ENCODE peak calls at places on chromosome 12, in six cellular contexts. G, X, P, W, Z and E are unnamed samples.

GRCh38 chr12:54370218-54370730 is 6.0 kb upstream of the GPR84 start:
- DNase-seq in W (peak; percentile 78), X (peak; percentile 79), P (peak; percentile 59), Z (peak; percentile 90), G (peak; percentile 92), E (peak; percentile 80)

GRCh38 chr12:81644503-81644902 is 114.6 kb downstream of the PPFIA2 start:
- DNase-seq in P (no peak), G (no peak), X (no peak), W (no peak), Z (peak; percentile 42), E (no peak)

GRCh38 chr12:97960225-97960624 is 497.6 kb downstream of the RMST start:
- DNase-seq in X (no peak), P (no peak), Z (no peak), G (no peak), W (no peak), E (no peak)

GRCh38 chr12:52183544-52183910 is 8.3 kb downstream of the KRT80 start:
- DNase-seq in G (no peak), W (no peak), P (no peak), X (no peak), Z (no peak), E (no peak)

GRCh38 chr12:42921741-42922511 is 332.4 kb upstream of the PRICKLE1 start:
- DNase-seq in G (no peak), W (no peak), X (no peak), P (no peak), Z (peak; percentile 18), E (no peak)

GRCh38 chr12:77540097-77540496 is 290.6 kb upstream of the NAV3 start:
- DNase-seq in G (no peak), Z (no peak), W (no peak), X (no peak), P (no peak), E (no peak)

GRCh38 chr12:89707623-89707991 is 1.0 kb downstream of the ATP2B1 start:
- DNase-seq in Z (no peak), X (peak; percentile 34), G (no peak), P (peak; percentile 24), W (no peak), E (peak; percentile 24)

GRCh38 chr12:2877047-2877958 is at the start of the genes FOXM1 and RHNO1:
- DNase-seq in W (peak; percentile 96), X (peak; percentile 93), G (peak; percentile 95), P (peak; percentile 92), Z (peak; percentile 93), E (peak; percentile 95)

GRCh38 chr12:41211466-41211865 is 23.3 kb downstream of the PDZRN4 start:
- DNase-seq in W (no peak), G (no peak), Z (no peak), X (no peak), P (no peak), E (no peak)

GRCh38 chr12:2628401-2628800 is 166.4 kb upstream of the FKBP4 start:
- DNase-seq in P (no peak), Z (no peak), G (no peak), X (peak; percentile 41), W (no peak), E (no peak)

GRCh38 chr12:128178971-128179370 is 88.0 kb upstream of the TMEM132C start:
- DNase-seq in X (no peak), Z (no peak), P (peak; percentile 9), G (no peak), W (no peak), E (no peak)

GRCh38 chr12:54549774-54550451 is 512 bp downstream of the PDE1B start:
- DNase-seq in W (no peak), P (no peak), X (no peak), Z (no peak), G (peak; percentile 69), E (peak; percentile 10)

GRCh38 chr12:116432321-116432750 is 126.8 kb upstream of the MAP1LC3B2 start:
- DNase-seq in X (no peak), Z (no peak), W (no peak), P (no peak), G (peak; percentile 83), E (no peak)

GRCh38 chr12:128938886-128939285 is 85.6 kb downstream of the GLT1D1 start:
- DNase-seq in P (no peak), Z (no peak), W (no peak), G (no peak), X (no peak), E (no peak)

GRCh38 chr12:89073027-89073398 is 279.3 kb downstream of the DUSP6 start:
- DNase-seq in G (no peak), Z (no peak), P (no peak), W (no peak), X (no peak), E (no peak)

GRCh38 chr12:54993181-54993835 is 8.7 kb upstream of the TESPA1 start:
- DNase-seq in X (peak; percentile 36), P (peak; percentile 73), W (peak; percentile 73), G (no peak), Z (peak; percentile 75), E (no peak)

GRCh38 chr12:120692524-120693033 is 5.6 kb downstream of the MLEC start:
- DNase-seq in G (no peak), X (no peak), Z (peak; percentile 89), W (no peak), P (no peak), E (no peak)

GRCh38 chr12:24561411-24561871 is 387.5 kb downstream of the BCAT1 start:
- DNase-seq in P (peak; percentile 27), W (no peak), G (peak; percentile 64), Z (no peak), X (peak; percentile 10), E (no peak)

GRCh38 chr12:24560867-24561266 is 388.0 kb downstream of the BCAT1 start:
- DNase-seq in Z (no peak), P (no peak), G (no peak), X (no peak), W (no peak), E (no peak)

GRCh38 chr12:24561882-24562760 is 386.8 kb downstream of the BCAT1 start:
- DNase-seq in G (peak; percentile 84), Z (peak; percentile 15), P (peak; percentile 73), W (peak; percentile 72), X (peak; percentile 39), E (peak; percentile 69)

GRCh38 chr12:24565300-24565699 is 383.6 kb downstream of the BCAT1 start:
- DNase-seq in Z (no peak), X (no peak), G (no peak), P (no peak), W (no peak), E (no peak)

DNA sequence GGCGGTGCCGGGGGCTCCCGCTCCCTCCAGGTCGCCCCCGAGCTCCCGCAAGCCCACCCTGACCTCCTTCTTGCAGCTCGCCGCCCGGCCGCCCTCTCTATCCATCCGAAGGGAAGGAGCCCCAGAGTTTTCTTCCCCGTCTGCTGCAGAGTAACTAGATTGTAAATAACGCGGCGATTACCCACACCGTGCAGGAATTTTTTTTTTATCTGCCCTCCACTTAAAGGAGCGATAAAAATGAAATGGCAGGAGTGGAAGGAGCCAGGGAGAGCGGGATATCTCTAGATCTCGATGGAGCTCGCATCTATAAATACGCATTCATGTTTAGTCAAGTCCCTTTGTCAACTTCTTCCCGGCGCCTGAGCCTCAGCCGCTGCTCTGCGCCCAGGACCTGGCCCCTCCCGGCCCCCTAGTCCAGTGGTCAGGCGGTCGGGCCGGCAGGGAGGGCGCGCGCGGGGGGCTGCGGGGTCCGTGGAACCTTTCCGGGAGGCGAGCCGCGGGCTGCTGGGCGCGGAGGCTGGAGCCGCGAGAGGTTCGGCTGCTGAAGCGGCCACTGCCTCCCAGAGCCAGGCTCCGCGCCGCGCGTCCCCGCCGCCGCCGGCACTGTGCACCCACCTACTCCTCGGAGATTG is 386.0 kb downstream of the BCAT1 start:
- DNase-seq in G (no peak), X (peak; percentile 16), P (peak; percentile 10), Z (peak; percentile 8), W (peak; percentile 44), E (peak; percentile 77)
- TF ChIP-seq POLR2A in G (no peak), X (no peak), P (no peak), Z (no peak), W (no peak), E (no peak)

DNA sequence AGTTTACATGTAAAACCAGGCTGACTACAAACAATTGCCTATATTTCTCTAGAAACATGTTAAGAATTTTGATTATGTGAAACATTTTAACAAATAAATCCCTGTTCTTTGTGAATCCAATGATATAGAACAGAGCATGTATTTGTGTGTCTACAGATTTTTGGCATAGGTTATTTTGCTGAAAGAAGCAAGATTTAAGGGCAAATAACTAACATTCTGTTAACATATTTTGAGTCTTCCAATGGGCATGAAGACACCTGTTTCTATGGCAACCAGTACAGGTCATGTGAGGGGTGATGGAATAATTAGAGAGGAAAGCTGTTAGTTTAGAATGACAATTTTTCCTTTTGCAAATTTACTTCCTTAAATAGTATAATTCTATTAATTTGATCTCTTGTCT is 8.8 kb downstream of the ART4 start:
- DNase-seq in P (no peak), X (no peak), G (no peak), W (no peak), Z (no peak), E (no peak)
- H3K27ac ChIP-seq in P (peak overlapping the region; percentile 76), X (no peak overlapping the region), G (no peak overlapping the region), W (no peak overlapping the region), Z (peak overlapping the region; percentile 80), E (peak overlapping the region; percentile 4)

GRCh38 chr12:4286228-4286627 is 12.7 kb downstream of the CCND2 start:
- DNase-seq in G (no peak), X (no peak), W (no peak), Z (no peak), P (no peak), E (no peak)
- H3K4me1 ChIP-seq in G (no peaks in the 10 kb centered on the region), X (peaks cover 35% of the 10 kb centered on the region), W (peaks cover 19% of the 10 kb centered on the region), Z (no peaks in the 10 kb centered on the region), P (peaks cover 63% of the 10 kb centered on the region), E (peaks cover 2% of the 10 kb centered on the region)

GRCh38 chr12:85155791-85156190 is 119.6 kb downstream of the LRRIQ1 start:
- DNase-seq in P (no peak), X (no peak), W (no peak), G (no peak), Z (peak; percentile 74), E (no peak)
- TF ChIP-seq POLR2A in P (no peak), X (no peak), W (no peak), G (no peak), Z (no peak), E (no peak)

DNA sequence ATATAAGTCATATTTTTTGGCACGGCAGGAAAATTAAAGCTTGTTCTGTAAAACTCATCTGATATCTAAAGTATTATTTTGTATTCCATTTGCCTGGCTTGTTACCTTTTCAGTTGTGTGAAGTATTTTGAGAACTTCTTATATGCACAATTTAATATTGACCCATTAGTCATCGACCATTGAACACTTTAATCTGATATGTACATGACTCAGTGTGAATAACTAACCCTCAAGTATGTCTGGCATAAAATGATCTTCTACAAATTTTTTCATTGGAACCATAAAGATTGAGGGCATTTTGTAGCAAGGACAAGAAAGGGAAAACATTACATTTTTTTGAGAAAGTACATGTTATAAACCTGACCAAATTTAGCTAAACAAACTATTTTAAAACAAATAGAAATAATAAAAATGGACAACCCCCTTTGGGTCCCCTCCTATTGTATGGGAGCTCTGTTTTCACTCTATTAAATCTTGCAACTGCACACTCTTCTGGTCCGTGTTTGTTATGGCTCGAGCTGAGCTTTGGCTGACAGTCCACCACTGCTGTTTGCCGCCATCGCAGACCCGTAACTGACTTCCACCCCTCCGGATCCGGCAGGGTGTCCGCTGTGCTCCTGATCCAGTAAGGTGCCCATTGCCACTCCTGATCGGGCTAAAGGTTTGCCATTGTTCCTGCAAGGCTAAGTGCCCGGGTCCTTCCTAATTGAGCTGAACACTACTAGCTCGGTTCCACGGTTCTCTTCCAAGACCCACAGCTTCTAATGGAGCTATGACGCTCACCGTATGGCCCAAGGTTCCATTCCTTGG is 118.8 kb downstream of the SLC6A15 start:
- DNase-seq in G (no peak), P (no peak), Z (no peak), X (no peak), W (no peak), E (no peak)
- H3K27ac ChIP-seq in G (no peak overlapping the region), P (no peak overlapping the region), Z (no peak overlapping the region), X (no peak overlapping the region), W (no peak overlapping the region), E (no peak overlapping the region)